ENCODE peak calls at places on chromosomes 6 and 20, in six cellular contexts. V is fibroblast of lung; F is CD4-positive, alpha-beta T cell; R is upper lobe of left lung; Y is endothelial cell; B is IMR-90. C is an unnamed sample.
A peak's percentile ranks its signal among the peaks of the same experiment; 100 is the strongest.

GRCh38 chr20:14677455-14677854 is 340.0 kb upstream of the FLRT3 start:
- DNase-seq in F (no peak), Y (no peak), V (no peak), B (no peak), R (no peak), C (no peak)

GRCh38 chr20:4919047-4919704 is 82.1 kb downstream of the SLC23A2 start:
- DNase-seq in R (no peak), B (no peak), V (no peak), Y (no peak), F (no peak), C (no peak)

GRCh38 chr6:46793138-46793537 is at the start of gene MEP1A:
- DNase-seq in V (no peak), Y (no peak), R (no peak), F (no peak), B (no peak), C (no peak)

GRCh38 chr20:10806539-10806938 is 132.7 kb upstream of the JAG1 start:
- DNase-seq in V (no peak), B (no peak), Y (no peak), F (no peak), R (no peak), C (no peak)

GRCh38 chr20:34980543-34981213 is 25.0 kb downstream of the MYH7B start:
- DNase-seq in Y (no peak), B (peak; percentile 22), F (no peak), V (no peak), R (no peak), C (no peak)

GRCh38 chr6:36427781-36428345 is 14.8 kb downstream of the PXT1 start:
- DNase-seq in B (peak; percentile 63), F (no peak), V (peak; percentile 48), Y (no peak), R (no peak), C (no peak)

GRCh38 chr6:27178001-27178730 is 69.3 kb upstream of the PRSS16 start:
- DNase-seq in F (no peak), V (peak; percentile 95), R (peak; percentile 56), B (peak; percentile 94), Y (peak; percentile 48), C (no peak)

GRCh38 chr6:159608961-159609673 is 83.9 kb downstream of the SOD2 start:
- DNase-seq in R (no peak), V (peak; percentile 37), B (peak; percentile 28), Y (peak; percentile 52), F (no peak), C (no peak)

GRCh38 chr6:150905769-150906168 is 40.3 kb downstream of the MTHFD1L start:
- DNase-seq in B (no peak), Y (no peak), R (no peak), V (no peak), F (no peak), C (no peak)
- TF ChIP-seq CTCF in B (no peak), Y (peak; percentile 55), R (no peak), V (peak; percentile 17), F (no peak), C (no peak)

GRCh38 chr6:149963212-149963461 is 606 bp upstream of the ULBP1 start:
- DNase-seq in Y (peak; percentile 43), R (no peak), B (peak; percentile 40), V (peak; percentile 55), F (no peak), C (no peak)

GRCh38 chr6:149960488-149960887 is 3.3 kb upstream of the ULBP1 start:
- DNase-seq in B (no peak), R (no peak), V (no peak), Y (no peak), F (no peak), C (no peak)

GRCh38 chr6:149963462-149964242 is at the start of gene ULBP1:
- DNase-seq in R (peak; percentile 88), Y (peak; percentile 88), V (peak; percentile 79), B (peak; percentile 83), F (peak; percentile 47), C (peak; percentile 81)

GRCh38 chr6:149962461-149963211 is 1.1 kb upstream of the ULBP1 start:
- DNase-seq in B (no peak), Y (no peak), V (no peak), R (no peak), F (no peak), C (no peak)

GRCh38 chr6:149961728-149962425 is 1.9 kb upstream of the ULBP1 start:
- DNase-seq in V (no peak), Y (peak; percentile 68), F (peak; percentile 20), R (no peak), B (no peak), C (no peak)
- TF ChIP-seq CTCF in V (peak; percentile 8), Y (no peak), F (peak; percentile 13), R (no peak), B (peak; percentile 16), C (no peak)

DNA sequence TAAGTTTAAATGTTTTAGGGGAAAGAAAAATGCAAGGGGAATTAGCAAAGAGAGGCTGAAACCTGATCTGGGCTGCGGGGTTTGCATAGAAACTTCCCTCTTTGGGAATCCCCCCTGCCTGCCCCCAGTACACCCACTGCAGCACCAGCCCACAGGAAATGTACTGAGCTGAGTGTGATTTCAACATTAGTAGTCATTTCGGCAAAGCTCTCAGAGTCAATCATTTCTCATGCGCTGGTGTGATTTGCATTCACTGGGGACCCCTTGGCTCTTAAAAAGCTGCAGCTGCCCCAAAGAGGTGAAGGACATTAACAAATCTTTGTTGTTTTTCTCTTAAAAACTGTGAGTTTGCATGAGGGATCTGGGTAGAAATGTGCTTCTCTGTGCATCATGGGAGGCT is 859.3 kb downstream of the MAFB start:
- DNase-seq in R (no peak), B (no peak), Y (no peak), F (no peak), V (peak; percentile 20), C (no peak)
- TF ChIP-seq CTCF in R (no peak), B (no peak), Y (no peak), F (no peak), V (no peak), C (no peak)

GRCh38 chr6:112372213-112372806 is 25.2 kb downstream of the RFPL4B start:
- DNase-seq in V (peak; percentile 50), F (no peak), R (no peak), Y (no peak), B (peak; percentile 46), C (no peak)
- TF ChIP-seq CTCF in V (peak; percentile 58), F (no peak), R (no peak), Y (peak; percentile 19), B (peak; percentile 63), C (no peak)

C was measured in omental fat pad.